ENCODE peak calls at places on chromosomes 7 and 10, in six cellular contexts. C is cardiac muscle cell; I is endothelial cell of umbilical vein; R is mesenchymal stem cell; V is CD4-positive, CD25-positive, alpha-beta regulatory T cell; E is prostate gland. G is an unnamed sample.
A peak's percentile ranks its signal among the peaks of the same experiment; 100 is the strongest.

GRCh38 chr7:82572195-82572880 is 128.8 kb upstream of the CACNA2D1 start:
- DNase-seq in C (peak; percentile 90), I (peak; percentile 80), R (peak; percentile 83), V (peak; percentile 34), E (peak; percentile 86), G (peak; percentile 22)

GRCh38 chr10:3136763-3137611 is 35.6 kb downstream of the PITRM1 start:
- DNase-seq in C (no peak), I (no peak), R (no peak), V (no peak), E (no peak), G (no peak)

GRCh38 chr10:102001435-102002068 is 54.4 kb downstream of the ARMH3 start:
- DNase-seq in C (peak; percentile 17), I (no peak), R (no peak), V (no peak), E (no peak), G (no peak)

GRCh38 chr7:99098824-99099498 is 44.9 kb downstream of the SMURF1 start:
- DNase-seq in C (no peak), I (no peak), R (peak; percentile 63), V (no peak), E (no peak), G (no peak)

GRCh38 chr7:95324396-95324795 is at the start of gene PON1:
- DNase-seq in C (no peak), I (no peak), R (no peak), V (no peak), E (no peak), G (peak; percentile 7)

GRCh38 chr10:14603539-14604102 is 171.1 kb downstream of the FAM107B start:
- DNase-seq in C (peak; percentile 54), I (no peak), R (peak; percentile 37), V (no peak), E (no peak), G (no peak)

GRCh38 chr10:35959103-35959740 is 317.1 kb upstream of the FZD8 start:
- DNase-seq in C (no peak), I (peak; percentile 35), R (peak; percentile 88), V (no peak), E (no peak), G (no peak)

GRCh38 chr10:92268763-92269162 is 22.1 kb downstream of the CPEB3 start:
- DNase-seq in C (no peak), I (no peak), R (no peak), V (no peak), E (no peak), G (no peak)

GRCh38 chr7:129741011-129741410 is 129.5 kb downstream of the NRF1 start:
- DNase-seq in C (no peak), I (no peak), R (no peak), V (no peak), E (no peak), G (no peak)

GRCh38 chr7:29102554-29103151 is 43.7 kb downstream of the CPVL start:
- DNase-seq in C (peak; percentile 75), I (peak; percentile 70), R (peak; percentile 69), V (no peak), E (peak; percentile 55), G (no peak)

GRCh38 chr10:6962576-6962975 is 382.5 kb upstream of the PRKCQ start:
- DNase-seq in C (no peak), I (no peak), R (no peak), V (no peak), E (no peak), G (no peak)

GRCh38 chr7:4882169-4882741 is 1.3 kb downstream of the RADIL start:
- DNase-seq in C (peak; percentile 78), I (peak; percentile 59), R (peak; percentile 63), V (no peak), E (peak; percentile 13), G (no peak)

GRCh38 chr10:111275091-111275490 is 198.3 kb downstream of the ADRA2A start:
- DNase-seq in C (no peak), I (no peak), R (no peak), V (no peak), E (no peak), G (no peak)

GRCh38 chr10:124739996-124740373 is 4.2 kb downstream of the FAM53B start:
- DNase-seq in C (no peak), I (no peak), R (no peak), V (no peak), E (no peak), G (peak; percentile 32)

GRCh38 chr7:156368053-156368452 is 272.5 kb upstream of the RNF32 start:
- DNase-seq in C (no peak), I (no peak), R (no peak), V (no peak), E (peak; percentile 37), G (no peak)

GRCh38 chr7:90642978-90643377 is 46.9 kb downstream of the CDK14 start:
- DNase-seq in C (no peak), I (no peak), R (no peak), V (no peak), E (no peak), G (no peak)

GRCh38 chr7:30159698-30160143 is 24.9 kb downstream of the MTURN start:
- DNase-seq in C (peak; percentile 46), I (no peak), R (peak; percentile 45), V (no peak), E (no peak), G (no peak)

GRCh38 chr7:139642283-139642682 is 118.8 kb downstream of the CLEC2L start:
- DNase-seq in C (no peak), I (no peak), R (no peak), V (no peak), E (no peak), G (no peak)

GRCh38 chr10:48880016-48880705 is 59.5 kb downstream of the LRRC18 start:
- DNase-seq in C (no peak), I (no peak), R (no peak), V (no peak), E (no peak), G (no peak)

GRCh38 chr7:121941836-121942235 is 68.9 kb downstream of the PTPRZ1 start:
- DNase-seq in C (no peak), I (no peak), R (no peak), V (no peak), E (no peak), G (no peak)

GRCh38 chr7:155870334-155871180 is 58.3 kb upstream of the SHH start:
- DNase-seq in C (no peak), I (no peak), R (no peak), V (no peak), E (no peak), G (no peak)

GRCh38 chr7:16092711-16093110 is 328.6 kb downstream of the CRPPA start:
- DNase-seq in C (no peak), I (no peak), R (no peak), V (no peak), E (no peak), G (no peak)

GRCh38 chr10:24891823-24892222 is 60.6 kb downstream of the PRTFDC1 start:
- DNase-seq in C (no peak), I (peak; percentile 83), R (no peak), V (no peak), E (no peak), G (no peak)

GRCh38 chr7:107605223-107605815 is 25.3 kb downstream of the BCAP29 start:
- DNase-seq in C (no peak), I (no peak), R (no peak), V (no peak), E (no peak), G (no peak)

GRCh38 chr7:12801107-12801506 is 113.7 kb downstream of the ARL4A start:
- DNase-seq in C (no peak), I (no peak), R (no peak), V (no peak), E (peak; percentile 17), G (no peak)

GRCh38 chr10:83539528-83540308 is 599.6 kb upstream of the GHITM start:
- DNase-seq in C (no peak), I (no peak), R (peak; percentile 92), V (no peak), E (no peak), G (no peak)

GRCh38 chr10:97539523-97540200 is 32.9 kb upstream of the ANKRD2 start:
- DNase-seq in C (no peak), I (no peak), R (peak; percentile 74), V (no peak), E (no peak), G (no peak)

GRCh38 chr10:31272841-31273240 is 46.2 kb upstream of the ZEB1 start:
- DNase-seq in C (no peak), I (no peak), R (no peak), V (no peak), E (no peak), G (no peak)

GRCh38 chr7:1846331-1847065 is 176.4 kb downstream of the ELFN1 start:
- DNase-seq in C (no peak), I (no peak), R (no peak), V (no peak), E (no peak), G (no peak)

GRCh38 chr7:158908552-158908951 is 52.2 kb downstream of the DYNC2I1 start:
- DNase-seq in C (no peak), I (no peak), R (no peak), V (no peak), E (no peak), G (no peak)

DNA sequence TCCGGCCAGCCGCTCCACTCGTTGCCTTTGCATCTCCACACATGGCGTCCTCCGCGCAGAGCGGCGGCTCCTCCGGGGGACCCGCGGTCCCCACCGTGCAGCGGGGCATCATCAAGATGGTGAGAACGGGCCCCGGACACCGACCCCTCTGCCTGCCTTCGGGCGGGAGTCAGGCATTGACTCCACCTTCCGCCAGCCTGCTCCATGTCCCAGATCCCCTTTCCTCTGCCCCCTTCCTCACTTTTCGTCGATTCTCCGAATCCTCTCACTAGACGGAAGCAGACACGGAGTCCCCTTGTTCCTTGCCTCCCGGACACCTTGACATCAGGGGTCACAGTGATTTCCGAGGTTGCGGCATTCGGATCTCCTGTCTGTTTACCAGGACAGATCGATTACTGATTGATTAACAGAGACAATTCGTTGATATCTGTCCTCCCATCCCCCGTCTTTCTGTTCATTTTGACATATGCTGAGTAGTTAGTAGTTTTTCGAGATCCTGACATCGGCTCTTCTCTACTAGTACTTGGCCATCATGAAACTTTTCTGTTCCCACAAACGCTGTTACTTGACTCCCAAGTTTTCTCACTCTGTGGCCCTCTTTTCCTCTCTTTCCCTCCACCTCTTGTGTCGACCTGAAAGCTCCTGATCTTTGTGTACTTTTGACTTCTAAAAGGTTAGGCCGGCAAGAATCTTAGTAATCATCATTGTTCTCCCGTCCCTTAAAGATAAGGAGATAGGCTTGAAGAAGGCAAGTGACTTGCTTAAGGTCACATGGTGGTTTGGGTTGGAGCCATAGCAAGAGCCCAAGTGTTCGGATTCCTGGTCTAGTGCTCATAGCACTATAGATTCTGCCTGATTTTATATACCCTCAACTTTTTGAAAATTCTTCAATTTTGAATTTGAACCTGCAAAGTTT is 597 bp downstream of the SND1 start:
- DNase-seq in C (no peak), I (peak; percentile 39), R (peak; percentile 53), V (no peak), E (no peak), G (no peak)
- H3K27ac ChIP-seq in C (peak overlapping the region; percentile 80), I (peak overlapping the region; percentile 32), R (peak overlapping the region; percentile 79), V (peak overlapping the region; percentile 91), E (peak overlapping the region; percentile 89), G (peak overlapping the region; percentile 93)

GRCh38 chr7:33645096-33645495 is 260.2 kb upstream of the BMPER start:
- DNase-seq in C (no peak), I (no peak), R (no peak), V (no peak), E (no peak), G (no peak)
- H3K27ac ChIP-seq in C (peak overlapping the region; percentile 76), I (no peak overlapping the region), R (no peak overlapping the region), V (no peak overlapping the region), E (no peak overlapping the region), G (no peak overlapping the region)

GRCh38 chr7:27835408-27835807 is 95.4 kb downstream of the TAX1BP1 start:
- DNase-seq in C (peak; percentile 35), I (peak; percentile 90), R (peak; percentile 75), V (no peak), E (no peak), G (no peak)
- H3K27ac ChIP-seq in C (peak overlapping the region; percentile 16), I (peak overlapping the region; percentile 77), R (no peak overlapping the region), V (no peak overlapping the region), E (no peak overlapping the region), G (no peak overlapping the region)

GRCh38 chr10:17426263-17426600 is 28.2 kb downstream of the ST8SIA6 start:
- DNase-seq in C (no peak), I (no peak), R (no peak), V (no peak), E (no peak), G (no peak)
- H3K27ac ChIP-seq in C (no peak overlapping the region), I (no peak overlapping the region), R (no peak overlapping the region), V (peak overlapping the region; percentile 65), E (no peak overlapping the region), G (peak overlapping the region; percentile 4)